ENCODE peak calls at places on chromosomes 13 and 19, in seven cellular contexts. T, P, G, I, O, S and H are unnamed samples.

GRCh38 chr19:19525611-19526380 is 2.9 kb upstream of the YJEFN3 start:
- DNase-seq in T (no peak), P (no peak), G (no peak), I (no peak), O (no peak), S (no peak), H (no peak)

GRCh38 chr13:101152184-101152583 is 264.1 kb downstream of the NALCN start:
- DNase-seq in T (no peak), P (no peak), G (no peak), I (no peak), O (no peak), S (no peak), H (no peak)

GRCh38 chr19:1266818-1267440 is 2.2 kb upstream of the CIRBP start:
- DNase-seq in T (no peak), P (peak; percentile 79), G (no peak), I (no peak), O (no peak), S (peak; percentile 36), H (peak; percentile 41)

GRCh38 chr19:11338569-11339253 is 746 bp downstream of the RAB3D start:
- DNase-seq in T (no peak), P (no peak), G (no peak), I (no peak), O (no peak), S (no peak), H (no peak)

GRCh38 chr13:73943137-73943964 is 190.9 kb downstream of the KLF12 start:
- DNase-seq in T (peak; percentile 8), P (no peak), G (peak; percentile 10), I (no peak), O (no peak), S (no peak), H (no peak)

GRCh38 chr13:43377149-43377548 is 353.8 kb downstream of the DNAJC15 start:
- DNase-seq in T (no peak), P (no peak), G (peak; percentile 67), I (no peak), O (no peak), S (no peak), H (no peak)

GRCh38 chr19:29143183-29143582 is 69.8 kb downstream of the UQCRFS1 start:
- DNase-seq in T (no peak), P (no peak), G (no peak), I (no peak), O (no peak), S (no peak), H (no peak)

GRCh38 chr19:12873891-12874745 is 7.1 kb downstream of the DNASE2 start:
- DNase-seq in T (no peak), P (no peak), G (no peak), I (no peak), O (no peak), S (no peak), H (no peak)

GRCh38 chr13:45422731-45423130 is 4.6 kb upstream of the SLC25A30 start:
- DNase-seq in T (no peak), P (no peak), G (no peak), I (no peak), O (no peak), S (no peak), H (no peak)

GRCh38 chr19:28876604-28877123 is 336.3 kb downstream of the UQCRFS1 start:
- DNase-seq in T (no peak), P (no peak), G (peak; percentile 28), I (no peak), O (no peak), S (no peak), H (no peak)

GRCh38 chr13:113837554-113838355 is 26.1 kb downstream of the GAS6 start:
- DNase-seq in T (no peak), P (peak; percentile 84), G (peak; percentile 99), I (peak; percentile 95), O (peak; percentile 96), S (no peak), H (peak; percentile 98)

GRCh38 chr19:24033962-24034342 is 53.0 kb upstream of the ZNF254 start:
- DNase-seq in T (no peak), P (peak; percentile 63), G (peak; percentile 72), I (peak; percentile 25), O (peak; percentile 47), S (peak; percentile 2), H (peak; percentile 57)

GRCh38 chr19:35462476-35462953 is 14.5 kb downstream of the FFAR2 start:
- DNase-seq in T (no peak), P (no peak), G (no peak), I (no peak), O (no peak), S (peak; percentile 66), H (no peak)

GRCh38 chr13:88246239-88246638 is 575.1 kb downstream of the SLITRK5 start:
- DNase-seq in T (no peak), P (no peak), G (no peak), I (no peak), O (no peak), S (no peak), H (no peak)

GRCh38 chr19:41882568-41883462 is at the start of gene ARHGEF1:
- DNase-seq in T (no peak), P (peak; percentile 71), G (no peak), I (no peak), O (no peak), S (peak; percentile 52), H (peak; percentile 39)

GRCh38 chr13:110887955-110888333 is 26.9 kb downstream of the ANKRD10 start:
- DNase-seq in T (no peak), P (no peak), G (no peak), I (no peak), O (no peak), S (no peak), H (no peak)

GRCh38 chr19:17684256-17684655 is 3.9 kb downstream of the UNC13A start:
- DNase-seq in T (no peak), P (no peak), G (no peak), I (no peak), O (no peak), S (no peak), H (no peak)

GRCh38 chr19:5292453-5292842 is 48.2 kb downstream of the PTPRS start:
- DNase-seq in T (no peak), P (no peak), G (no peak), I (no peak), O (no peak), S (no peak), H (no peak)